ENCODE peak calls at places on chromosomes 11 and 22, in seven cellular contexts. L, M, S, R, E, X and I are unnamed samples.
A peak's percentile ranks its signal among the peaks of the same experiment; 100 is the strongest.

GRCh38 chr22:36339171-36340065 is 48.3 kb downstream of the MYH9 start:
- DNase-seq in L (no peak), M (peak; percentile 79), S (no peak), R (no peak), E (peak; percentile 11), X (no peak), I (no peak)

GRCh38 chr11:60970369-60970774 is 1.1 kb upstream of the CD6 start:
- DNase-seq in L (peak; percentile 73), M (no peak), S (no peak), R (no peak), E (no peak), X (peak; percentile 86), I (peak; percentile 86)

GRCh38 chr11:5631969-5632635 is 7.3 kb downstream of the TRIM34 start:
- DNase-seq in L (no peak), M (no peak), S (no peak), R (no peak), E (no peak), X (no peak), I (no peak)

GRCh38 chr11:96218901-96219300 is 124.1 kb downstream of the MAML2 start:
- DNase-seq in L (no peak), M (no peak), S (no peak), R (no peak), E (no peak), X (no peak), I (no peak)

GRCh38 chr11:119319702-119320592 is 3.0 kb upstream of the MCAM start:
- DNase-seq in L (no peak), M (no peak), S (no peak), R (no peak), E (peak; percentile 26), X (no peak), I (no peak)

GRCh38 chr11:121328213-121328966 is 35.8 kb downstream of the SC5D start:
- DNase-seq in L (no peak), M (no peak), S (no peak), R (no peak), E (no peak), X (no peak), I (no peak)

GRCh38 chr11:57143459-57143858 is 38.3 kb upstream of the LRRC55 start:
- DNase-seq in L (no peak), M (no peak), S (no peak), R (no peak), E (no peak), X (no peak), I (no peak)

GRCh38 chr22:33447733-33448132 is 389.6 kb upstream of the SYN3 start:
- DNase-seq in L (no peak), M (no peak), S (no peak), R (no peak), E (no peak), X (no peak), I (no peak)

GRCh38 chr11:3138178-3139085 is 26.7 kb downstream of the OSBPL5 start:
- DNase-seq in L (no peak), M (no peak), S (no peak), R (no peak), E (no peak), X (no peak), I (no peak)

GRCh38 chr22:25494774-25495173 is 69.7 kb upstream of the GRK3 start:
- DNase-seq in L (no peak), M (no peak), S (no peak), R (no peak), E (no peak), X (no peak), I (no peak)